ENCODE peak calls at places on chromosome 19, in eight cellular contexts. O is mucosa of descending colon, M is A549, P is astrocyte of the spinal cord, R is thoracic aorta, Y is RWPE2, H is fibroblast of mammary gland, X is AG10803. U is an unnamed sample.

GRCh38 chr19:30122431-30122830 is 180.4 kb downstream of the URI1 start:
- DNase-seq in R (no peak), P (no peak), M (no peak), X (no peak), O (no peak), H (no peak), Y (no peak), U (no peak)

GRCh38 chr19:49091391-49092038 is 6.3 kb downstream of the SNRNP70 start:
- DNase-seq in X (no peak), H (no peak), R (no peak), M (no peak), Y (no peak), P (no peak), O (no peak), U (no peak)

GRCh38 chr19:37991841-37992248 is 84.8 kb downstream of the SIPA1L3 start:
- DNase-seq in H (no peak), M (no peak), P (no peak), O (no peak), R (no peak), X (no peak), Y (no peak), U (peak; percentile 87)

GRCh38 chr19:29631450-29631849 is 25.4 kb downstream of the POP4 start:
- DNase-seq in P (no peak), R (no peak), M (no peak), X (no peak), H (no peak), O (no peak), Y (no peak), U (no peak)

GRCh38 chr19:7159105-7159933 is 89.8 kb downstream of the ZNF557 start:
- DNase-seq in H (peak; percentile 91), X (peak; percentile 94), O (no peak), P (peak; percentile 35), R (peak; percentile 79), M (no peak), Y (no peak), U (no peak)

GRCh38 chr19:12065100-12065538 is 588 bp downstream of the ZNF844 start:
- DNase-seq in R (no peak), P (peak; percentile 57), M (no peak), O (peak; percentile 50), Y (no peak), H (peak; percentile 47), X (peak; percentile 62), U (no peak)

GRCh38 chr19:18208098-18208951 is 4.5 kb upstream of the RAB3A start:
- DNase-seq in M (no peak), R (no peak), P (no peak), H (peak; percentile 81), Y (no peak), O (no peak), X (peak; percentile 68), U (no peak)

GRCh38 chr19:39409886-39410619 is 2.4 kb upstream of the PLEKHG2 start:
- DNase-seq in M (no peak), O (peak; percentile 90), P (peak; percentile 83), R (no peak), Y (no peak), H (peak; percentile 73), X (peak; percentile 67), U (peak; percentile 71)

GRCh38 chr19:41540041-41540695 is 35.8 kb upstream of the CEACAM21 start:
- DNase-seq in H (no peak), P (no peak), R (no peak), X (peak; percentile 20), O (no peak), Y (no peak), M (no peak), U (no peak)

GRCh38 chr19:13796301-13797057 is 1.2 kb downstream of the ZSWIM4 start:
- DNase-seq in M (peak; percentile 68), R (peak; percentile 77), O (peak; percentile 77), Y (peak; percentile 92), P (peak; percentile 90), X (peak; percentile 95), H (peak; percentile 97), U (no peak)

GRCh38 chr19:10896851-10897526 is 25.6 kb downstream of the CARM1 start:
- DNase-seq in H (no peak), P (no peak), R (no peak), O (no peak), M (no peak), Y (no peak), X (no peak), U (no peak)

GRCh38 chr19:5068251-5069090 is 99.6 kb downstream of the KDM4B start:
- DNase-seq in R (no peak), M (no peak), H (no peak), P (no peak), O (no peak), Y (no peak), X (no peak), U (no peak)

GRCh38 chr19:54153731-54154326 is 5.7 kb downstream of the LENG1 start:
- DNase-seq in P (no peak), M (no peak), X (no peak), O (no peak), R (no peak), Y (no peak), H (peak; percentile 33), U (no peak)

GRCh38 chr19:13748169-13748884 is 16.0 kb upstream of the MRI1 start:
- DNase-seq in X (peak; percentile 36), H (peak; percentile 73), P (peak; percentile 45), R (no peak), Y (no peak), O (no peak), M (peak; percentile 18), U (peak; percentile 15)

GRCh38 chr19:17841810-17842662 is 5.7 kb downstream of the JAK3 start:
- DNase-seq in X (peak; percentile 60), O (peak; percentile 81), Y (peak; percentile 92), H (peak; percentile 84), M (peak; percentile 91), R (no peak), P (peak; percentile 82), U (peak; percentile 58)

GRCh38 chr19:10416380-10417257 is 3.7 kb upstream of the PDE4A start:
- DNase-seq in X (peak; percentile 81), Y (peak; percentile 83), R (peak; percentile 68), P (peak; percentile 79), H (peak; percentile 90), O (peak; percentile 92), M (peak; percentile 69), U (peak; percentile 84)

GRCh38 chr19:732325-733069 is 18.4 kb upstream of the MISP start:
- DNase-seq in M (no peak), H (no peak), P (no peak), O (no peak), R (no peak), Y (no peak), X (no peak), U (no peak)

GRCh38 chr19:39001016-39001415 is 25.5 kb upstream of the FBXO17 start:
- DNase-seq in Y (no peak), P (no peak), X (no peak), H (no peak), R (no peak), O (no peak), M (no peak), U (no peak)

GRCh38 chr19:46298477-46299003 is 1.7 kb downstream of the HIF3A start:
- DNase-seq in R (no peak), X (no peak), P (no peak), Y (no peak), H (no peak), M (no peak), O (no peak), U (no peak)

GRCh38 chr19:27906081-27906480 is 1306.9 kb downstream of the UQCRFS1 start:
- DNase-seq in P (no peak), Y (no peak), X (no peak), M (no peak), O (no peak), H (no peak), R (no peak), U (no peak)

GRCh38 chr19:29662604-29663404 is 2.5 kb upstream of the PLEKHF1 start:
- DNase-seq in M (no peak), P (peak; percentile 87), O (peak; percentile 65), R (peak; percentile 56), X (peak; percentile 94), Y (no peak), H (peak; percentile 94), U (no peak)

GRCh38 chr19:38033658-38034150 is 126.7 kb downstream of the SIPA1L3 start:
- DNase-seq in H (no peak), P (peak; percentile 61), X (no peak), R (no peak), Y (no peak), M (no peak), O (no peak), U (no peak)

GRCh38 chr19:7676376-7676775 is 514 bp upstream of the MCEMP1 start:
- DNase-seq in X (no peak), P (no peak), Y (no peak), R (no peak), M (no peak), O (no peak), H (no peak), U (no peak)

GRCh38 chr19:52535831-52536800 is 8.6 kb downstream of the ZNF808 start:
- DNase-seq in X (peak; percentile 71), R (peak; percentile 76), P (peak; percentile 82), Y (peak; percentile 89), H (peak; percentile 70), O (peak; percentile 91), M (no peak), U (no peak)
- H3K4me3 ChIP-seq in X (peak overlapping the region; percentile 76), R (peak overlapping the region; percentile 77), P (peak overlapping the region; percentile 59), Y (peak overlapping the region; percentile 38), H (peak overlapping the region; percentile 71), O (no peak overlapping the region), M (no peak overlapping the region), U (no peak overlapping the region)

DNA sequence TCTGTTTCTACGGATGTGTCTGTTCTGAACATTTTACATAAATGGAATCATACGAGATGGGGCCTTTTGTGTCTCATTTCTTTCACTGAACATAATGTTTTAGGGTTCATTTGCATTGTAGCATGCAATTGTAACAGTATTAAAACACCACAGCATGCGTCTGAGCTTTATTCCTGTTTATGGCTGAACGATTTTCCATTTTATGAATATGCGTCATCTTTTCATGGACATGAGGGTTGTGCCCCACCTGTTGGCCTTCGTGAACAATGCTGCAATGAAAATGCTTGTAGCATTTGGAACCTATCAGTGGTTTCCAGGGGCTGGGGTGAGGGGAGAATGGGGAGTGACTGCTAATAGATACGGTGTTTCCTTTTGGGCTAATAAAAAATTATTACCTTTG is 5.1 kb downstream of the OR10H1 start:
- DNase-seq in X (no peak), Y (no peak), R (no peak), H (peak; percentile 0), M (no peak), O (no peak), P (no peak), U (peak; percentile 12)
- TF ChIP-seq CTCF in X (no peak), Y (peak; percentile 58), R (no peak), H (no peak), M (peak; percentile 33), O (peak; percentile 19), P (no peak), U (peak; percentile 66)

GRCh38 chr19:2014081-2014693 is 1.3 kb downstream of the BTBD2 start:
- DNase-seq in P (no peak), X (no peak), O (no peak), Y (no peak), R (no peak), H (no peak), M (no peak), U (no peak)
- H3K4me3 ChIP-seq in P (peak overlapping the region; percentile 64), X (peak overlapping the region; percentile 72), O (no peak overlapping the region), Y (peak overlapping the region; percentile 67), R (peak overlapping the region; percentile 77), H (peak overlapping the region; percentile 65), M (peak overlapping the region; percentile 94), U (no peak overlapping the region)

DNA sequence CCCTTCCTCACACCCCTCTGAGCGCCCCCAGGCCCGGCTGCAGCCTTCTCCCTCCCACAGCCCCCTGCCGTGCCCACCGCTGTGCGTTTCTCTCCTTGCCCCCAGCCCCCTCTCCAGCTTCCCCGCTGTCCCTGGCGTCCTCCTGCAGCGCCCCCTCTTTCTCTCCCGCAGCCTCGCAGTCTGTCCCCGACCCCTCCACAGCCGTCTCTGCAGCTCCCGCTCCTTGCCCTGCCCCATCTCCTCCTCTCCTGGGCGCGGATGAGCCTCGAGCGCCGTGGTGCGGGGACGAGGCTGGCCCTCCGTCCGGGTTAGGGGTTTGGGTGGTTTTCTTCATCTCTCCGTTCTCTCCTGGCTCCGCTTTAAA is 1.1 kb downstream of the KMT5C start:
- DNase-seq in H (no peak), X (no peak), R (no peak), P (no peak), O (no peak), M (no peak), Y (no peak), U (no peak)
- TF ChIP-seq CTCF in H (no peak), X (no peak), R (no peak), P (peak; percentile 36), O (no peak), M (peak; percentile 23), Y (peak; percentile 22), U (no peak)

U was measured in Caco-2.